ENCODE peak calls at places on chromosomes 2 and 18, in eight cellular contexts. One of them, this sample, is unnamed. For H3K9me3, the result is how much of the 10 kb centered on the place peaks cover.

GRCh38 chr2:204505946-204506345 is 39.3 kb upstream of the PARD3B start:
- DNase-seq in stomach: no peak
- DNase-seq in transverse colon: no peak
- DNase-seq in esophagus muscularis mucosa: no peak
- DNase-seq in tibial nerve: no peak
- DNase-seq in suprapubic skin: no peak
- DNase-seq in GM12878: no peak
- DNase-seq in A549: no peak
- DNase-seq in this sample: no peak

GRCh38 chr2:149101818-149102217 is 63.3 kb downstream of the LYPD6B start:
- DNase-seq in stomach: no peak
- DNase-seq in transverse colon: no peak
- DNase-seq in esophagus muscularis mucosa: peak
- DNase-seq in tibial nerve: no peak
- DNase-seq in suprapubic skin: no peak
- DNase-seq in GM12878: no peak
- DNase-seq in A549: no peak
- DNase-seq in this sample: no peak

GRCh38 chr2:137237055-137237454 is 471.7 kb downstream of the THSD7B start:
- DNase-seq in stomach: no peak
- DNase-seq in transverse colon: no peak
- DNase-seq in esophagus muscularis mucosa: no peak
- DNase-seq in tibial nerve: no peak
- DNase-seq in suprapubic skin: no peak
- DNase-seq in GM12878: no peak
- DNase-seq in A549: no peak
- DNase-seq in this sample: no peak

GRCh38 chr2:158586491-158586890 is 129.7 kb downstream of the PKP4 start:
- DNase-seq in stomach: no peak
- DNase-seq in transverse colon: no peak
- DNase-seq in esophagus muscularis mucosa: no peak
- DNase-seq in tibial nerve: no peak
- DNase-seq in suprapubic skin: no peak
- DNase-seq in GM12878: no peak
- DNase-seq in A549: peak
- DNase-seq in this sample: no peak

GRCh38 chr18:11322716-11323115 is 173.3 kb upstream of the PIEZO2 start:
- DNase-seq in stomach: no peak
- DNase-seq in transverse colon: no peak
- DNase-seq in esophagus muscularis mucosa: no peak
- DNase-seq in tibial nerve: no peak
- DNase-seq in suprapubic skin: no peak
- DNase-seq in GM12878: no peak
- DNase-seq in A549: peak
- DNase-seq in this sample: no peak

GRCh38 chr2:60948926-60949579 is 67.7 kb downstream of the REL start:
- DNase-seq in stomach: no peak
- DNase-seq in transverse colon: no peak
- DNase-seq in esophagus muscularis mucosa: no peak
- DNase-seq in tibial nerve: no peak
- DNase-seq in suprapubic skin: no peak
- DNase-seq in GM12878: no peak
- DNase-seq in A549: no peak
- DNase-seq in this sample: no peak

GRCh38 chr2:130391872-130392670 is 36.2 kb downstream of the PTPN18 start:
- DNase-seq in stomach: no peak
- DNase-seq in transverse colon: no peak
- DNase-seq in esophagus muscularis mucosa: peak
- DNase-seq in tibial nerve: no peak
- DNase-seq in suprapubic skin: peak
- DNase-seq in GM12878: no peak
- DNase-seq in A549: no peak
- DNase-seq in this sample: peak

GRCh38 chr2:2663401-2664036 is 332.4 kb upstream of the MYT1L start:
- DNase-seq in stomach: no peak
- DNase-seq in transverse colon: no peak
- DNase-seq in esophagus muscularis mucosa: no peak
- DNase-seq in tibial nerve: no peak
- DNase-seq in suprapubic skin: no peak
- DNase-seq in GM12878: no peak
- DNase-seq in A549: peak
- DNase-seq in this sample: peak

GRCh38 chr2:96839288-96839874 is 4.4 kb downstream of the ANKRD23 start:
- DNase-seq in stomach: peak
- DNase-seq in transverse colon: peak
- DNase-seq in esophagus muscularis mucosa: no peak
- DNase-seq in tibial nerve: no peak
- DNase-seq in suprapubic skin: no peak
- DNase-seq in GM12878: no peak
- DNase-seq in A549: no peak
- DNase-seq in this sample: no peak

GRCh38 chr18:57077786-57078552 is 68.9 kb upstream of the BOD1L2 start:
- DNase-seq in stomach: no peak
- DNase-seq in transverse colon: no peak
- DNase-seq in esophagus muscularis mucosa: no peak
- DNase-seq in tibial nerve: no peak
- DNase-seq in suprapubic skin: no peak
- DNase-seq in GM12878: peak
- DNase-seq in A549: no peak
- DNase-seq in this sample: no peak

GRCh38 chr2:120108749-120109148 is 95.9 kb downstream of the EPB41L5 start:
- DNase-seq in stomach: no peak
- DNase-seq in transverse colon: no peak
- DNase-seq in esophagus muscularis mucosa: no peak
- DNase-seq in tibial nerve: no peak
- DNase-seq in suprapubic skin: no peak
- DNase-seq in GM12878: no peak
- DNase-seq in A549: no peak
- DNase-seq in this sample: no peak

GRCh38 chr2:113361051-113361450 is 76.4 kb upstream of the ZNG1B start:
- DNase-seq in stomach: no peak
- DNase-seq in transverse colon: no peak
- DNase-seq in esophagus muscularis mucosa: no peak
- DNase-seq in tibial nerve: no peak
- DNase-seq in suprapubic skin: no peak
- DNase-seq in GM12878: no peak
- DNase-seq in A549: no peak
- DNase-seq in this sample: no peak

GRCh38 chr2:172461591-172462392 is 34.4 kb downstream of the ITGA6 start:
- DNase-seq in stomach: peak
- DNase-seq in transverse colon: peak
- DNase-seq in esophagus muscularis mucosa: peak
- DNase-seq in tibial nerve: no peak
- DNase-seq in suprapubic skin: no peak
- DNase-seq in GM12878: no peak
- DNase-seq in A549: peak
- DNase-seq in this sample: no peak

GRCh38 chr2:173204316-173204715 is 128.7 kb downstream of the MAP3K20 start:
- DNase-seq in stomach: no peak
- DNase-seq in transverse colon: no peak
- DNase-seq in esophagus muscularis mucosa: no peak
- DNase-seq in tibial nerve: no peak
- DNase-seq in suprapubic skin: no peak
- DNase-seq in GM12878: no peak
- DNase-seq in A549: no peak
- DNase-seq in this sample: no peak

GRCh38 chr2:211203986-211204385 is 647.6 kb downstream of the CPS1 start:
- DNase-seq in stomach: no peak
- DNase-seq in transverse colon: no peak
- DNase-seq in esophagus muscularis mucosa: no peak
- DNase-seq in tibial nerve: no peak
- DNase-seq in suprapubic skin: no peak
- DNase-seq in GM12878: no peak
- DNase-seq in A549: no peak
- DNase-seq in this sample: no peak

GRCh38 chr2:167651406-167652151 is 595.8 kb downstream of the STK39 start:
- DNase-seq in stomach: no peak
- DNase-seq in transverse colon: no peak
- DNase-seq in esophagus muscularis mucosa: no peak
- DNase-seq in tibial nerve: no peak
- DNase-seq in suprapubic skin: no peak
- DNase-seq in GM12878: no peak
- DNase-seq in A549: no peak
- DNase-seq in this sample: no peak

GRCh38 chr18:36402765-36403396 is 105.4 kb downstream of the FHOD3 start:
- DNase-seq in stomach: no peak
- DNase-seq in transverse colon: peak
- DNase-seq in esophagus muscularis mucosa: peak
- DNase-seq in tibial nerve: peak
- DNase-seq in suprapubic skin: peak
- DNase-seq in GM12878: no peak
- DNase-seq in A549: no peak
- DNase-seq in this sample: peak

DNA sequence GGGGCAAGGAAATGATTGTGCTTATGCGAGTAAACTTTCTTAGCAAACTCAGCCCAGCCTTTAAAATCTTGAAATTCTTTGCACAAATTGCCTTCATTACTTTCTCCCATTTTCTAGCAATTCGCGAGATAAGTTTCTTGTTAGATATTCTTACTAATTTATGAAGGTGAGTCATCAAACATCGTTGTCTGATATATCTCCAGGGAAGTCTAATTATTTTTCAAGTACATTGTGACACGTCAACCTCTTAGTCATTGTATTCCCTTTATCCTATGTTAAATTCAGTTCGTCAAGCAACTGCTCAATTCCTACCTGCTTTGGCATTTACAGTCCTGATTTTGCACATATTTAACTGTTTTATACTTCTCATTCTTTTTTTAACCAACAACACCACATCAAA is 854.5 kb upstream of the CRIM1 start:
- DNase-seq in stomach: no peak
- DNase-seq in transverse colon: no peak
- DNase-seq in esophagus muscularis mucosa: no peak
- DNase-seq in tibial nerve: no peak
- DNase-seq in suprapubic skin: no peak
- DNase-seq in GM12878: no peak
- DNase-seq in A549: no peak
- DNase-seq in this sample: no peak
- H3K9me3 ChIP-seq in stomach: under half
- H3K9me3 ChIP-seq in transverse colon: under half
- H3K9me3 ChIP-seq in esophagus muscularis mucosa: under half
- H3K9me3 ChIP-seq in tibial nerve: under half
- H3K9me3 ChIP-seq in suprapubic skin: under half
- H3K9me3 ChIP-seq in GM12878: under half
- H3K9me3 ChIP-seq in A549: under half
- H3K9me3 ChIP-seq in this sample: under half

DNA sequence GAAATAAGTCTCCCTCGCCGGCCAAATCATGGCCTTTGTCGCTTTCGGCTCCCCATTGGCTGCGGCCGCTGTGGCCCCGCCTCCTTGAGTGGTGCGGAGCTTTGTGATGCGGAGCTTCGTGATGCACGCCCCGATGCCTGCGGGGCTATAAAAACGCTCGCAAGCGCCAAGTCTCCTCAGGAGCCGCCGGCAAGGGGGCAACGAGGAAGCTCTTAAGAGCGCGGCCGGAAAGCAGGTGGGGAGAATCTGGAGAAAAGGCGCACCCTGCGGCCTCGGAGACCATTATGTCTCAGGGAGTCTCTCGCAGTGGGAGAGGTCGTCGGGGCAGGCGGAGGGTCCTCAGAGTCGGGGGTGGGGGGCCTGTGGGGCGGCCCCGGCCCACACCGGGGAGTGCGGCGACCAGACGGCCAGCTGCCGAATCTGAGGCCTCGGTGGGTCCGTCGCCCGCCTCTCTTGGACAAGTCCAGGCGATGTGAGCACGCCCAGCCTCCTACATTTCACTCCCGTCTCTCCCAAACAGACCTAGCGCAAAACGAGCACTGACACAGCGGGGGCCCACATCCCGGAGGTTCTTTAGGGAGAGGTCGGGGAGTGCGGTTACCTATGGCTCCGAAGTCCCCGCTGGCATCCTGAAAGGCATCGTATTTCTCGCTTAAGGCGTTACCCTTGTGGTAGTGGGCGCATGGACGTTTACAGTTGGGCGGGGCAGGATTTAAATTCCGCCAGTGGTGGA is at the start of gene CABYR:
- DNase-seq in stomach: peak
- DNase-seq in transverse colon: peak
- DNase-seq in esophagus muscularis mucosa: peak
- DNase-seq in tibial nerve: peak
- DNase-seq in suprapubic skin: peak
- DNase-seq in GM12878: peak
- DNase-seq in A549: peak
- DNase-seq in this sample: peak
- TF ChIP-seq POLR2A in stomach: no peak
- TF ChIP-seq POLR2A in transverse colon: peak
- TF ChIP-seq POLR2A in esophagus muscularis mucosa: peak
- TF ChIP-seq POLR2A in tibial nerve: no peak
- TF ChIP-seq POLR2A in suprapubic skin: no peak
- TF ChIP-seq POLR2A in GM12878: peak
- TF ChIP-seq POLR2A in A549: peak
- TF ChIP-seq POLR2A in this sample: no peak

GRCh38 chr2:22734373-22735045 is 650.5 kb upstream of the KLHL29 start:
- DNase-seq in stomach: no peak
- DNase-seq in transverse colon: no peak
- DNase-seq in esophagus muscularis mucosa: no peak
- DNase-seq in tibial nerve: no peak
- DNase-seq in suprapubic skin: no peak
- DNase-seq in GM12878: no peak
- DNase-seq in A549: no peak
- DNase-seq in this sample: no peak

DNA sequence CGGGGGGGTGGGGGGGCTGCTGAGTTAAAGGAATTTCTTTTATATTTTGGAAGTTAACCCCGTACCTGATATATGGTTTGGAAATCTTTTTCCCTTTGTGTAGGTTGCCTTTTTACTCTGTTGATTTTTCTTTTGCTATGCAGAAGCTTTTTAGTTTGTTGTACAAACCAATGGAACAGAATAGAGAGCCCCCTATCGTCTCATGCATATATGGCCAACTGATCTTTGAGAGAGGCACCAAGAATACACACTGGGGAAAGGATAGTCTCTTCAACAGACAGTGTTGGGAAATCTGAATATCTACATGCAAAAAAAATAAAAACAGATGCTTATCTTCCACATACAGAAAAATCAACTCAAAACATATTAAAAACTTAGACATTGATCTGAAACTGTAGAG is 647.8 kb upstream of the KLHL29 start:
- DNase-seq in stomach: no peak
- DNase-seq in transverse colon: no peak
- DNase-seq in esophagus muscularis mucosa: no peak
- DNase-seq in tibial nerve: no peak
- DNase-seq in suprapubic skin: no peak
- DNase-seq in GM12878: no peak
- DNase-seq in A549: no peak
- DNase-seq in this sample: no peak
- TF ChIP-seq EP300 in stomach: no peak
- TF ChIP-seq EP300 in transverse colon: no peak
- TF ChIP-seq EP300 in esophagus muscularis mucosa: no peak
- TF ChIP-seq EP300 in tibial nerve: no peak
- TF ChIP-seq EP300 in suprapubic skin: no peak
- TF ChIP-seq EP300 in GM12878: no peak
- TF ChIP-seq EP300 in A549: no peak
- TF ChIP-seq EP300 in this sample: no peak

DNA sequence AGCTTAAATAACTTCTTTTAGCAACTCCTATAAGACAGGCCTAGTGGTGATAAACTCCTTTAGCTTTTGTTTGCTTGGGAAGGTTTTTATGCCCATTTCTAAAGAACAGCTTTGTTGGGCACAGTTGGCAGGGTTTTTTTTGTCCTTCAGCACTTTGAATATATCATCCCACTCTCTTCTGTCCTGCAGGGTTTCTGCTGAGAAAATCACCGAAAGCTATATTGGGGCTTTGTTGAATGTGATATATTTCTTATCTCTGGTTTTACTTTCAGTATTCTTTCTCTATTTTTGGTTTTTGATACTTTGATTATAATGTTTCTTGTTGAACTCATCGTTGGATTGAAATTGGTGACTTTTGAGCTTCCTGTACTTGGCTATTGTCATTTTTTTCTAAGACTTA is 372.8 kb upstream of the ZC3H15 start:
- DNase-seq in stomach: no peak
- DNase-seq in transverse colon: no peak
- DNase-seq in esophagus muscularis mucosa: no peak
- DNase-seq in tibial nerve: no peak
- DNase-seq in suprapubic skin: no peak
- DNase-seq in GM12878: no peak
- DNase-seq in A549: no peak
- DNase-seq in this sample: no peak
- H3K9me3 ChIP-seq in stomach: under half
- H3K9me3 ChIP-seq in transverse colon: under half
- H3K9me3 ChIP-seq in esophagus muscularis mucosa: under half
- H3K9me3 ChIP-seq in tibial nerve: under half
- H3K9me3 ChIP-seq in suprapubic skin: under half
- H3K9me3 ChIP-seq in GM12878: under half
- H3K9me3 ChIP-seq in A549: under half
- H3K9me3 ChIP-seq in this sample: under half

This sample was measured in sigmoid colon.